ENCODE peak calls at places on chromosomes 1 and 21, in nine cellular contexts. One of them, this sample, is unnamed.

GRCh38 chr1:27970401-27970800 is 10.6 kb downstream of the XKR8 start:
- DNase-seq in esophagus squamous epithelium: no peak
- DNase-seq in right lobe of liver: no peak
- DNase-seq in CD4-positive, CD25-positive, alpha-beta regulatory T cell: no peak
- DNase-seq in adrenal gland: peak; percentile 33
- DNase-seq in cardiac muscle cell: no peak
- DNase-seq in tibial nerve: no peak
- DNase-seq in mesendoderm: no peak
- DNase-seq in CD8-positive, alpha-beta memory T cell: no peak
- DNase-seq in this sample: peak; percentile 62

GRCh38 chr1:181113061-181113695 is 24.7 kb downstream of the IER5 start:
- DNase-seq in esophagus squamous epithelium: no peak
- DNase-seq in right lobe of liver: no peak
- DNase-seq in CD4-positive, CD25-positive, alpha-beta regulatory T cell: no peak
- DNase-seq in adrenal gland: no peak
- DNase-seq in cardiac muscle cell: no peak
- DNase-seq in tibial nerve: no peak
- DNase-seq in mesendoderm: peak; percentile 71
- DNase-seq in CD8-positive, alpha-beta memory T cell: no peak
- DNase-seq in this sample: peak; percentile 20

GRCh38 chr21:42113926-42114409 is 42.9 kb downstream of the UMODL1 start:
- DNase-seq in esophagus squamous epithelium: no peak
- DNase-seq in right lobe of liver: no peak
- DNase-seq in CD4-positive, CD25-positive, alpha-beta regulatory T cell: no peak
- DNase-seq in adrenal gland: peak; percentile 87
- DNase-seq in cardiac muscle cell: no peak
- DNase-seq in tibial nerve: no peak
- DNase-seq in mesendoderm: no peak
- DNase-seq in CD8-positive, alpha-beta memory T cell: no peak
- DNase-seq in this sample: no peak

GRCh38 chr1:187396226-187396625 is 567.5 kb downstream of the PLA2G4A start:
- DNase-seq in esophagus squamous epithelium: no peak
- DNase-seq in right lobe of liver: no peak
- DNase-seq in CD4-positive, CD25-positive, alpha-beta regulatory T cell: no peak
- DNase-seq in adrenal gland: no peak
- DNase-seq in cardiac muscle cell: peak; percentile 22
- DNase-seq in tibial nerve: no peak
- DNase-seq in mesendoderm: peak; percentile 64
- DNase-seq in CD8-positive, alpha-beta memory T cell: no peak
- DNase-seq in this sample: no peak

GRCh38 chr21:32336711-32337110 is 38.1 kb downstream of the MRAP start:
- DNase-seq in esophagus squamous epithelium: no peak
- DNase-seq in right lobe of liver: no peak
- DNase-seq in CD4-positive, CD25-positive, alpha-beta regulatory T cell: no peak
- DNase-seq in adrenal gland: no peak
- DNase-seq in cardiac muscle cell: no peak
- DNase-seq in tibial nerve: no peak
- DNase-seq in mesendoderm: no peak
- DNase-seq in CD8-positive, alpha-beta memory T cell: no peak
- DNase-seq in this sample: no peak

GRCh38 chr21:16193758-16194606 is 464.2 kb downstream of the USP25 start:
- DNase-seq in esophagus squamous epithelium: no peak
- DNase-seq in right lobe of liver: peak; percentile 68
- DNase-seq in CD4-positive, CD25-positive, alpha-beta regulatory T cell: no peak
- DNase-seq in adrenal gland: peak; percentile 72
- DNase-seq in cardiac muscle cell: peak; percentile 71
- DNase-seq in tibial nerve: peak; percentile 36
- DNase-seq in mesendoderm: peak; percentile 93
- DNase-seq in CD8-positive, alpha-beta memory T cell: no peak
- DNase-seq in this sample: peak; percentile 80

GRCh38 chr1:84164156-84164555 is 20.1 kb downstream of the PRKACB start:
- DNase-seq in esophagus squamous epithelium: no peak
- DNase-seq in right lobe of liver: no peak
- DNase-seq in CD4-positive, CD25-positive, alpha-beta regulatory T cell: no peak
- DNase-seq in adrenal gland: no peak
- DNase-seq in cardiac muscle cell: no peak
- DNase-seq in tibial nerve: no peak
- DNase-seq in mesendoderm: no peak
- DNase-seq in CD8-positive, alpha-beta memory T cell: no peak
- DNase-seq in this sample: no peak

GRCh38 chr1:150151291-150152181 is 1.8 kb downstream of the PLEKHO1 start:
- DNase-seq in esophagus squamous epithelium: no peak
- DNase-seq in right lobe of liver: peak; percentile 48
- DNase-seq in CD4-positive, CD25-positive, alpha-beta regulatory T cell: peak; percentile 51
- DNase-seq in adrenal gland: peak; percentile 51
- DNase-seq in cardiac muscle cell: no peak
- DNase-seq in tibial nerve: no peak
- DNase-seq in mesendoderm: no peak
- DNase-seq in CD8-positive, alpha-beta memory T cell: peak; percentile 73
- DNase-seq in this sample: no peak

GRCh38 chr1:87329051-87329755 is 523 bp downstream of the LMO4 start:
- DNase-seq in esophagus squamous epithelium: no peak
- DNase-seq in right lobe of liver: peak; percentile 56
- DNase-seq in CD4-positive, CD25-positive, alpha-beta regulatory T cell: no peak
- DNase-seq in adrenal gland: peak; percentile 56
- DNase-seq in cardiac muscle cell: peak; percentile 70
- DNase-seq in tibial nerve: peak; percentile 15
- DNase-seq in mesendoderm: peak; percentile 77
- DNase-seq in CD8-positive, alpha-beta memory T cell: peak; percentile 43
- DNase-seq in this sample: peak; percentile 35

GRCh38 chr1:228288536-228289238 is 80.8 kb downstream of the OBSCN start:
- DNase-seq in esophagus squamous epithelium: no peak
- DNase-seq in right lobe of liver: peak; percentile 12
- DNase-seq in CD4-positive, CD25-positive, alpha-beta regulatory T cell: no peak
- DNase-seq in adrenal gland: no peak
- DNase-seq in cardiac muscle cell: no peak
- DNase-seq in tibial nerve: no peak
- DNase-seq in mesendoderm: no peak
- DNase-seq in CD8-positive, alpha-beta memory T cell: no peak
- DNase-seq in this sample: no peak

GRCh38 chr21:29145354-29145782 is 14.9 kb downstream of the MAP3K7CL start:
- DNase-seq in esophagus squamous epithelium: no peak
- DNase-seq in right lobe of liver: no peak
- DNase-seq in CD4-positive, CD25-positive, alpha-beta regulatory T cell: no peak
- DNase-seq in adrenal gland: peak; percentile 24
- DNase-seq in cardiac muscle cell: no peak
- DNase-seq in tibial nerve: no peak
- DNase-seq in mesendoderm: no peak
- DNase-seq in CD8-positive, alpha-beta memory T cell: peak; percentile 1
- DNase-seq in this sample: peak; percentile 74

GRCh38 chr1:903721-904270 is 19.9 kb upstream of the SAMD11 start:
- DNase-seq in esophagus squamous epithelium: no peak
- DNase-seq in right lobe of liver: no peak
- DNase-seq in CD4-positive, CD25-positive, alpha-beta regulatory T cell: no peak
- DNase-seq in adrenal gland: no peak
- DNase-seq in cardiac muscle cell: no peak
- DNase-seq in tibial nerve: no peak
- DNase-seq in mesendoderm: no peak
- DNase-seq in CD8-positive, alpha-beta memory T cell: no peak
- DNase-seq in this sample: no peak

GRCh38 chr1:182404764-182405163 is 4.3 kb upstream of the TEDDM1 start:
- DNase-seq in esophagus squamous epithelium: no peak
- DNase-seq in right lobe of liver: no peak
- DNase-seq in CD4-positive, CD25-positive, alpha-beta regulatory T cell: no peak
- DNase-seq in adrenal gland: no peak
- DNase-seq in cardiac muscle cell: no peak
- DNase-seq in tibial nerve: no peak
- DNase-seq in mesendoderm: peak; percentile 29
- DNase-seq in CD8-positive, alpha-beta memory T cell: no peak
- DNase-seq in this sample: no peak

DNA sequence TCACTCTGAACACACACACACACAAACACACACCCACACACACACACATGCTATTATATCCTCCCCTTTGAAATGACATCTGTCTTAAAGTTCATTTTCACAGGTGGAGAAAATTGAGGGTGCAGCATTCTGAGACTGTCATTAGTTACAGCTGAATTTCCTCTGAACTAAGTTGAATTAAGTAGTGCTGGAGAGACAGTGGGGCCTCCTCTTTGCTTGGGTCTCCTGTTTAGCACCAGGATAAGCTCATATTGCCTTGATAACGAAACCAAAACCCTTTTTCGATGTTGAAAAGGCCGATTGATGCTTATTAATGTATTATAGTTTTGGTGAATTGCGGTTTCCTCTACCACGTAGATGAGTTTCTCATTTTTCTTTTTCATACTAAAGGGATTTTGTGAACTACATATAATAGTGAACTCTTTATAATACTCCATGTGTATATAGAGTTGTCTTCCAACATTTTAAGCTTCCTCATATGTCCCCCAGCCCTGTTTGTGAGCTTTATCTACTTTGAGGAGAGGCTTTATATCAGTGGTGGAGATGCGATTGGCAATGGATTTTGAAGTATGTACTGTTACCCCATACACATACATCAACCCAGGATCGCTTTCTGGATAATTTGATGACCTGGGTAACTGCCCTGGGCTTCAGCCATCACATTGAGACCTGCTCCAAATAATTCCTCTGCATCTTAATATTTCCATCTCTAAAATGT is 17.4 kb downstream of the DYNLT5 start:
- DNase-seq in esophagus squamous epithelium: no peak
- DNase-seq in right lobe of liver: no peak
- DNase-seq in CD4-positive, CD25-positive, alpha-beta regulatory T cell: no peak
- DNase-seq in adrenal gland: no peak
- DNase-seq in cardiac muscle cell: no peak
- DNase-seq in tibial nerve: no peak
- DNase-seq in mesendoderm: no peak
- DNase-seq in CD8-positive, alpha-beta memory T cell: peak; percentile 17
- DNase-seq in this sample: no peak
- H3K4me3 ChIP-seq in esophagus squamous epithelium: no peak overlapping the region
- H3K4me3 ChIP-seq in right lobe of liver: no peak overlapping the region
- H3K4me3 ChIP-seq in CD4-positive, CD25-positive, alpha-beta regulatory T cell: peak overlapping the region; percentile 85
- H3K4me3 ChIP-seq in adrenal gland: no peak overlapping the region
- H3K4me3 ChIP-seq in cardiac muscle cell: no peak overlapping the region
- H3K4me3 ChIP-seq in tibial nerve: no peak overlapping the region
- H3K4me3 ChIP-seq in mesendoderm: no peak overlapping the region
- H3K4me3 ChIP-seq in CD8-positive, alpha-beta memory T cell: peak overlapping the region; percentile 46
- H3K4me3 ChIP-seq in this sample: no peak overlapping the region

DNA sequence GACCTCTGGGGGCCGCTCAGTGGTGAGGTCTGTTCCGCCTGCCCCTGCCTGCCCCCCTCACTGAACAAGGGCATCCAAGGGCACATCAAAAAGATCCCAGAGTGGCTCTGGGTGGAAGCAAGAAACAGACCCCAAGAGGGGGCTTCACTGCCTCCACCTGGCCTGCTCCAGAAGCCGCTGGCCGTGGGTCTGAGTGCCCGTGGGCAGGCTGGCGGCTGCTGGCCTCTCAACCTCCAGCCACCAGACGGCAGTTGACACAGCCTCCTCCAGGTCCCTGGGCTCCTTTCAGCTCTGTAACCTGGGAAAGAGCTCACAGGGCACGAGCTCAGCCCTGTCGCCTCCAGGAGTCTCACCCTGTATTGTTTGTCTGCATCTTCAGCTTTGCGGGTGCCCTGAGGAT is 56.3 kb downstream of the SLX9 start:
- DNase-seq in esophagus squamous epithelium: no peak
- DNase-seq in right lobe of liver: no peak
- DNase-seq in CD4-positive, CD25-positive, alpha-beta regulatory T cell: no peak
- DNase-seq in adrenal gland: no peak
- DNase-seq in cardiac muscle cell: no peak
- DNase-seq in tibial nerve: no peak
- DNase-seq in mesendoderm: no peak
- DNase-seq in CD8-positive, alpha-beta memory T cell: no peak
- DNase-seq in this sample: no peak
- H3K4me1 ChIP-seq in esophagus squamous epithelium: peaks cover 58% of the 10 kb centered on the region
- H3K4me1 ChIP-seq in right lobe of liver: no peaks in the 10 kb centered on the region
- H3K4me1 ChIP-seq in CD4-positive, CD25-positive, alpha-beta regulatory T cell: no peaks in the 10 kb centered on the region
- H3K4me1 ChIP-seq in adrenal gland: peaks cover 4% of the 10 kb centered on the region
- H3K4me1 ChIP-seq in cardiac muscle cell: no peaks in the 10 kb centered on the region
- H3K4me1 ChIP-seq in tibial nerve: peaks cover 8% of the 10 kb centered on the region
- H3K4me1 ChIP-seq in mesendoderm: no peaks in the 10 kb centered on the region
- H3K4me1 ChIP-seq in CD8-positive, alpha-beta memory T cell: no peaks in the 10 kb centered on the region
- H3K4me1 ChIP-seq in this sample: peaks cover 20% of the 10 kb centered on the region

DNA sequence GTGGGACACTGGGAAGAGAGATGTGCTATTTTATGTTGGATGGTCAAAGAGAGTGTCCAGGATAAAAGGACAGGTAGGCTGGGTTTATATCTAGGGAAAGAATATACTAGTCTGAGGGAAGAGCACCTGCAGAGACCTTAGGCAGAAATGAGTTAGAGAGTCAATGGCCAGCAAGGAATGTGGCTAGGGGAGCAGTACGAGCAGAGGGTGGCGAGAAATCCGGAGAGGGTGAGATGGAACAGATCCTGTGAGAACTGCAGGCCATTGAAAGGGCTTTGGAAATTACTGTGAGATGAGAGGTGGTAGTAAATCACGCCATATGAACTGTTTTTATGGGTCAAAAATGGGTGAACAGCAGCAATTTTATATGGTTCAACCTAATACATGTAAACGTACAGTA is 75.4 kb upstream of the CD1D start:
- DNase-seq in esophagus squamous epithelium: no peak
- DNase-seq in right lobe of liver: no peak
- DNase-seq in CD4-positive, CD25-positive, alpha-beta regulatory T cell: no peak
- DNase-seq in adrenal gland: no peak
- DNase-seq in cardiac muscle cell: no peak
- DNase-seq in tibial nerve: no peak
- DNase-seq in mesendoderm: no peak
- DNase-seq in CD8-positive, alpha-beta memory T cell: no peak
- DNase-seq in this sample: no peak
- H3K4me3 ChIP-seq in esophagus squamous epithelium: no peak overlapping the region
- H3K4me3 ChIP-seq in right lobe of liver: no peak overlapping the region
- H3K4me3 ChIP-seq in CD4-positive, CD25-positive, alpha-beta regulatory T cell: no peak overlapping the region
- H3K4me3 ChIP-seq in adrenal gland: no peak overlapping the region
- H3K4me3 ChIP-seq in cardiac muscle cell: no peak overlapping the region
- H3K4me3 ChIP-seq in tibial nerve: no peak overlapping the region
- H3K4me3 ChIP-seq in mesendoderm: no peak overlapping the region
- H3K4me3 ChIP-seq in CD8-positive, alpha-beta memory T cell: no peak overlapping the region
- H3K4me3 ChIP-seq in this sample: no peak overlapping the region

GRCh38 chr1:226670062-226670461 is 69.0 kb downstream of the ITPKB start:
- DNase-seq in esophagus squamous epithelium: no peak
- DNase-seq in right lobe of liver: no peak
- DNase-seq in CD4-positive, CD25-positive, alpha-beta regulatory T cell: no peak
- DNase-seq in adrenal gland: no peak
- DNase-seq in cardiac muscle cell: no peak
- DNase-seq in tibial nerve: no peak
- DNase-seq in mesendoderm: no peak
- DNase-seq in CD8-positive, alpha-beta memory T cell: no peak
- DNase-seq in this sample: no peak
- H3K4me1 ChIP-seq in esophagus squamous epithelium: peaks cover 64% of the 10 kb centered on the region
- H3K4me1 ChIP-seq in right lobe of liver: no peaks in the 10 kb centered on the region
- H3K4me1 ChIP-seq in CD4-positive, CD25-positive, alpha-beta regulatory T cell: peaks cover 86% of the 10 kb centered on the region
- H3K4me1 ChIP-seq in adrenal gland: peaks cover 5% of the 10 kb centered on the region
- H3K4me1 ChIP-seq in cardiac muscle cell: peaks cover 13% of the 10 kb centered on the region
- H3K4me1 ChIP-seq in tibial nerve: peaks cover 22% of the 10 kb centered on the region
- H3K4me1 ChIP-seq in mesendoderm: peaks cover 8% of the 10 kb centered on the region
- H3K4me1 ChIP-seq in CD8-positive, alpha-beta memory T cell: peaks cover 90% of the 10 kb centered on the region
- H3K4me1 ChIP-seq in this sample: peaks cover 37% of the 10 kb centered on the region

This sample was measured in gastrocnemius medialis.